ENCODE peak calls at places on chromosomes 13 and 19, in nine cellular contexts. B is right cardiac atrium; F is ovary; A is GM23248; K is cardiac muscle cell; D is CD8-positive, alpha-beta T cell; E is mesendoderm; J is CD8-positive, alpha-beta memory T cell; R is pancreas. H is an unnamed sample.

GRCh38 chr19:44753932-44754742 is 5.6 kb downstream of the BCL3 start:
- DNase-seq in B (peak; percentile 98), F (peak; percentile 82), A (peak; percentile 90), K (peak; percentile 96), D (peak; percentile 71), E (peak; percentile 69), J (peak; percentile 64), R (peak; percentile 96), H (peak; percentile 79)

GRCh38 chr19:504634-505033 is 2.7 kb upstream of the TPGS1 start:
- DNase-seq in B (peak; percentile 46), F (no peak), A (no peak), K (no peak), D (no peak), E (no peak), J (no peak), R (no peak), H (no peak)

GRCh38 chr19:51688665-51689571 is 4.2 kb upstream of the SPACA6 start:
- DNase-seq in B (peak; percentile 96), F (peak; percentile 96), A (peak; percentile 96), K (peak; percentile 99), D (no peak), E (peak; percentile 97), J (no peak), R (peak; percentile 90), H (no peak)

GRCh38 chr13:50629497-50629896 is 214.0 kb downstream of the DLEU7 start:
- DNase-seq in B (no peak), F (no peak), A (no peak), K (peak; percentile 31), D (no peak), E (no peak), J (no peak), R (no peak), H (no peak)

GRCh38 chr19:12611361-12611699 is 610 bp downstream of the ZNF791 start:
- DNase-seq in B (peak; percentile 88), F (peak; percentile 72), A (peak; percentile 95), K (peak; percentile 79), D (no peak), E (peak; percentile 83), J (no peak), R (peak; percentile 71), H (no peak)

GRCh38 chr19:55308281-55308680 is 16.9 kb downstream of the TMEM150B start:
- DNase-seq in B (no peak), F (no peak), A (no peak), K (no peak), D (no peak), E (no peak), J (no peak), R (no peak), H (no peak)

GRCh38 chr13:50358221-50358620 is 343.0 kb downstream of the KCNRG start:
- DNase-seq in B (no peak), F (no peak), A (no peak), K (no peak), D (no peak), E (no peak), J (no peak), R (no peak), H (no peak)

GRCh38 chr13:80341771-80342271 is 895 bp upstream of the SPRY2 start:
- DNase-seq in B (peak; percentile 82), F (peak; percentile 25), A (peak; percentile 48), K (peak; percentile 68), D (no peak), E (peak; percentile 83), J (no peak), R (peak; percentile 60), H (no peak)

GRCh38 chr19:18340237-18340989 is at the start of gene PGPEP1:
- DNase-seq in B (peak; percentile 94), F (peak; percentile 66), A (peak; percentile 77), K (peak; percentile 71), D (peak; percentile 45), E (peak; percentile 80), J (peak; percentile 50), R (peak; percentile 90), H (peak; percentile 34)

GRCh38 chr19:3673506-3674439 is 26.5 kb downstream of the PIP5K1C start:
- DNase-seq in B (no peak), F (no peak), A (no peak), K (no peak), D (no peak), E (no peak), J (no peak), R (no peak), H (no peak)

GRCh38 chr19:40147693-40148347 is 43.4 kb upstream of the MAP3K10 start:
- DNase-seq in B (no peak), F (no peak), A (peak; percentile 89), K (peak; percentile 76), D (no peak), E (no peak), J (no peak), R (peak; percentile 34), H (no peak)

DNA sequence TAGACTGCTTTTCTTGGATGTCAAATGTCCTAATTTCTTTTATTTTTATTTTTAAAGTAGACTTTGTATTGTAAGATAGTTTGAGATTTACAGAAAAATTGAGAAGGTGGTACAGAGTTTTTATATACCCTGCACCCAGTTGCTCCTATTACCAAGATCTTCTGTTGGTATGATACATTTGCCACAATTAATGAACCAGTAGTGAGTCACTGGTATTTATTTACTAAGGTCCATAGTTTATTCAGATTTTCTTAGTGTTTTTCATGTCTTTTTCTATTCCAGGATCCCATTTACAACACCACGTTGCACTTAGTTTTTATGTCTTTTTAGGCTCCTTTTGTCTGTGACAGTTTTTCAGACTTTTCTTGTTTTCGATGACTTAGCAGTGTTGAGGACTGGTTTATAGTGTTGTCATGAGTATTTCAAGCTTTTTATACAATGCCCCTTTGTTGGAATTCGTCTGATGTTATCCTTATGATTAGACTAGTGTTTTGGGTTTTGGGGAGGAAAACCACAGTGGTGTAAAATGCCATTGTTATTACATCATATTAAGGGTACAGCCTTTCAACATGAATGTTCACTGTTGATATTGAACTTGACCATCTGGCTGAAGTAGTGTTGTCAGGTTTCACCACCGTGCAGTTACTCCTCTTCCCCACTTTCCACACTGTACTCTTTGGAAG is 35.9 kb downstream of the COG3 start:
- DNase-seq in B (no peak), F (no peak), A (peak; percentile 82), K (peak; percentile 95), D (no peak), E (peak; percentile 35), J (no peak), R (no peak), H (no peak)
- H3K4me3 ChIP-seq in B (no peak overlapping the region), F (no peak overlapping the region), A (peak overlapping the region; percentile 44), K (no peak overlapping the region), D (no peak overlapping the region), E (no peak overlapping the region), J (no peak overlapping the region), R (no peak overlapping the region), H (no peak overlapping the region)

DNA sequence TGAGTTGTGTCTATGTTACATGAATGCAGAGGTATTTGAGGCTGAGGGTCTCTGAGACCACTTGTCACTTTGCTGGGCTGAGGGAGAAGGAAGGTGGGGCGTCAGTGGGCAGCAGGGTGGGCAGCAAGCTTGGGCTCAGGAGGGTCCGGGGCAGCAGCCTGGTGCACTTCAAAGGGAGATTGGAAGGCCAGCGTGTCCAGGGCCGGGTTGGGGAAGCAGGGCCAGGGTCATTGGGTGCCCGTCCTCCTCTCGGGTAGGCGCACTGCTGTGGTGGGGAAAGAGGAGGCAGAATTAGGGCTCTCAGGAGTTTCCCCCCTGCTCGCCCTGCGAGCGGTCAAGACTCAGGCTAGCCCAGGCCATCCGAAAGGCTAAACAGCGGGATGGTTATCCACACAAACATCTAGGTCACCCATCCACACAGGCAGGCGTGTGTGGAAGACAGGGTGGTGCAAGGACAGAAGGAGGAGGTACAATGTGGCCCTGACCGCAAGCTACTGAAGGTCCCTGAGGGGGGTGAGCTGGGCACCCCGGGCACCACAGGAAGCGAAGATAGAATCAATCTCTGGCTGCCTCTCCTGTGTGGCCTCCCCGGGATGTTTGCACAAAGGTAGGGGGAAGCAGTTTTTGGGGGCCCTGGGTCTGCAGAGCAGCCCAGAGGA is 37.7 kb downstream of the MYO9B start:
- DNase-seq in B (no peak), F (no peak), A (no peak), K (no peak), D (no peak), E (no peak), J (no peak), R (no peak), H (no peak)
- H3K27ac ChIP-seq in B (no peak overlapping the region), F (no peak overlapping the region), A (no peak overlapping the region), K (no peak overlapping the region), D (no peak overlapping the region), E (no peak overlapping the region), J (no peak overlapping the region), R (no peak overlapping the region), H (no peak overlapping the region)

DNA sequence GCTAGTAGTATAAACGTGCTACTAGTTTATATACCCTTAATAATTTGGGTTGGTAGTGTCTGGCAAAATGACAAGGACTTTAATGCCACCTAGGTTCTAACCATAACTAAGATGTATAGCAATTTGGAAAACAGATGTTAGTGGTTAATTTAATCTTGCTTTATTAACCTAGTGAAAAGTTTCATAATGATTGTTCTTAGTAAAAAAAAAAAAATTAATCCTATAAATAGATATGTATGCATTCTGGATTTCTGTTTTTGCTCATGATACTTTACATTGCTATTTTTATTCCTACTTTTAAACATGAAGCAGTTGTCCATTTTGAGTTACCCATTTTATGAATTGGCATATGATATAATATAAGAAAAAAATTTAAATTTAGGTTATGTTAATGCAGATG is 36.3 kb downstream of the DGKH start:
- DNase-seq in B (no peak), F (no peak), A (no peak), K (no peak), D (no peak), E (no peak), J (no peak), R (no peak), H (no peak)
- H3K4me1 ChIP-seq in B (no peaks in the 10 kb centered on the region), F (no peaks in the 10 kb centered on the region), A (no peaks in the 10 kb centered on the region), K (no peaks in the 10 kb centered on the region), D (no peaks in the 10 kb centered on the region), E (no peaks in the 10 kb centered on the region), J (no peaks in the 10 kb centered on the region), R (no peaks in the 10 kb centered on the region), H (no peaks in the 10 kb centered on the region)

GRCh38 chr13:100440756-100441421 is 147.7 kb downstream of the GGACT start:
- DNase-seq in B (no peak), F (no peak), A (peak; percentile 65), K (peak; percentile 29), D (no peak), E (no peak), J (no peak), R (no peak), H (no peak)

GRCh38 chr13:100439247-100439955 is 149.2 kb downstream of the GGACT start:
- DNase-seq in B (no peak), F (no peak), A (no peak), K (no peak), D (no peak), E (peak; percentile 27), J (no peak), R (no peak), H (no peak)

GRCh38 chr13:100443278-100443997 is 145.2 kb downstream of the GGACT start:
- DNase-seq in B (no peak), F (no peak), A (no peak), K (no peak), D (no peak), E (no peak), J (no peak), R (no peak), H (no peak)

GRCh38 chr13:100442095-100442832 is 146.3 kb downstream of the GGACT start:
- DNase-seq in B (no peak), F (no peak), A (no peak), K (no peak), D (no peak), E (peak; percentile 19), J (no peak), R (no peak), H (no peak)

DNA sequence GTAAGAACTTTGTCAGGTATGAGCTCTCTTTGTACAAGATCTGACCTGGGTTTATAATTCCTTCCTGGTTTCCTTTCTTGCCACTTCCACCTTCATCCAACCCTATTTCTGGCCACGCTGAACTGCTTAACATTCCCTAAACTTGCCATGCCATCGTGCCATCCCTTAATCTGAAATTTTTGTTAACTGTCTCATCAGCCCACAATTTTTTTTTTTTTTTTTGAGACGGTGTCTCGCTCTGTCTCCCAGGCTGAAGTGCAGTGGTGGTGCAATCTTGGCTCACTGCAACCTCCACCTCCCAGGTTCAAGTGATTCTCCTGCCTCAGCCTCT is 144.6 kb downstream of the GGACT start:
- DNase-seq in B (no peak), F (no peak), A (peak; percentile 16), K (no peak), D (no peak), E (no peak), J (no peak), R (no peak), H (no peak)
- H3K4me3 ChIP-seq in B (no peak overlapping the region), F (no peak overlapping the region), A (no peak overlapping the region), K (no peak overlapping the region), D (no peak overlapping the region), E (no peak overlapping the region), J (no peak overlapping the region), R (no peak overlapping the region), H (no peak overlapping the region)